ENCODE peak calls at places on chromosomes 13 and 19, in four cellular contexts. E, J, X and V are unnamed samples.

GRCh38 chr19:3137139-3137538 is 1.3 kb downstream of the GNA15 start:
- DNase-seq in E (peak; percentile 73), J (peak; percentile 27), X (no peak), V (no peak)

GRCh38 chr19:10120538-10121198 is 969 bp upstream of the EIF3G start:
- DNase-seq in E (peak; percentile 90), J (peak; percentile 73), X (no peak), V (peak; percentile 40)

GRCh38 chr13:102355251-102355650 is 46.6 kb downstream of the FGF14 start:
- DNase-seq in E (no peak), J (no peak), X (no peak), V (no peak)

GRCh38 chr19:51462681-51463080 is 4.4 kb upstream of the SIGLEC8 start:
- DNase-seq in E (no peak), J (no peak), X (no peak), V (no peak)

GRCh38 chr19:38266981-38267597 is 2.7 kb downstream of the SPINT2 start:
- DNase-seq in E (peak; percentile 94), J (peak; percentile 42), X (no peak), V (peak; percentile 55)

GRCh38 chr19:19217110-19217509 is 5.4 kb downstream of the NCAN start:
- DNase-seq in E (peak; percentile 15), J (peak; percentile 19), X (peak; percentile 57), V (no peak)

GRCh38 chr19:535017-535835 is 3.7 kb downstream of the CDC34 start:
- DNase-seq in E (peak; percentile 94), J (no peak), X (no peak), V (no peak)

GRCh38 chr19:22784051-22784450 is at the start of gene ZNF99:
- DNase-seq in E (no peak), J (no peak), X (no peak), V (no peak)

GRCh38 chr13:113862766-113863510 is 938 bp downstream of the GAS6 start:
- DNase-seq in E (peak; percentile 93), J (no peak), X (no peak), V (peak; percentile 30)

GRCh38 chr13:100630564-100630963 is 42.0 kb upstream of the GGACT start:
- DNase-seq in E (no peak), J (no peak), X (no peak), V (peak; percentile 40)

GRCh38 chr19:3821857-3822364 is 35.7 kb upstream of the MATK start:
- DNase-seq in E (peak; percentile 96), J (peak; percentile 17), X (peak; percentile 58), V (peak; percentile 52)

GRCh38 chr19:38270587-38271167 is 6.3 kb downstream of the SPINT2 start:
- DNase-seq in E (peak; percentile 89), J (no peak), X (no peak), V (no peak)

GRCh38 chr13:44747179-44747578 is 171.0 kb upstream of the TSC22D1 start:
- DNase-seq in E (no peak), J (no peak), X (no peak), V (no peak)

GRCh38 chr13:110294624-110295023 is 12.3 kb downstream of the COL4A1 start:
- DNase-seq in E (no peak), J (no peak), X (no peak), V (no peak)

GRCh38 chr13:95784891-95785290 is 108.0 kb downstream of the DNAJC3 start:
- DNase-seq in E (peak; percentile 60), J (peak; percentile 54), X (no peak), V (no peak)

GRCh38 chr13:29423050-29423449 is 172.4 kb downstream of the SLC7A1 start:
- DNase-seq in E (no peak), J (no peak), X (no peak), V (no peak)
- H2AFZ ChIP-seq in E (no peak overlapping the region), J (no peak overlapping the region), X (no peak overlapping the region), V (no peak overlapping the region)

GRCh38 chr19:7596191-7596937 is 701 bp downstream of the CAMSAP3 start:
- DNase-seq in E (peak; percentile 64), J (no peak), X (no peak), V (no peak)
- H3K4me3 ChIP-seq in E (no peak overlapping the region), J (no peak overlapping the region), X (peak overlapping the region; percentile 57), V (no peak overlapping the region)

GRCh38 chr19:41974652-41975051 is 15.5 kb upstream of the RABAC1 start:
- DNase-seq in E (no peak), J (no peak), X (no peak), V (no peak)

GRCh38 chr19:41977916-41978315 is 16.1 kb downstream of the ATP1A3 start:
- DNase-seq in E (peak; percentile 30), J (no peak), X (no peak), V (no peak)

GRCh38 chr19:41981724-41982123 is 12.3 kb downstream of the ATP1A3 start:
- DNase-seq in E (no peak), J (no peak), X (no peak), V (no peak)

DNA sequence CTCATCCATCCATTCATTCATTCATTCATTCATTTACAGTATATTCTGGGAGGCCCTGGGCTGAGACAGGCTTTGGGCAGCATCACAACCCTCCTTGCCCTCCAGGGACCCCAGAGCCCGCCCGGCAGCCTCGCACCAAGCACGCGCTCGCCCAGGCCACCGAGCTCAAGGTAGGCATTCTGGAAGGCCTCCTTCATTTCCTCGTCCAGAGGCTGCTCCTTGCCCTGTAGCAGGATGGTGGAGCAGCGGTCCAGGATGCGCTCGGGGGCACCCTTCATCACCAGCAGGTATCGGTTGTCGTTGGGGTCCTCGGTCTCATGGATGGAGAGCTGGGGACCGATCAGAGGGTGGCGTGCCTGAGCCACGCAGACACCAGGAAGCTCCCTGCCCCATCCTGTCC is 15.6 kb downstream of the ATP1A3 start:
- DNase-seq in E (peak; percentile 77), J (no peak), X (no peak), V (no peak)
- H2AFZ ChIP-seq in E (no peak overlapping the region), J (no peak overlapping the region), X (no peak overlapping the region), V (no peak overlapping the region)

GRCh38 chr19:11949201-11949600 is 15.6 kb upstream of the ZNF763 start:
- DNase-seq in E (no peak), J (peak; percentile 31), X (no peak), V (no peak)

GRCh38 chr19:11944656-11945055 is 19.7 kb downstream of the ZNF700 start:
- DNase-seq in E (no peak), J (no peak), X (no peak), V (no peak)

GRCh38 chr19:11948646-11949045 is 16.2 kb upstream of the ZNF763 start:
- DNase-seq in E (no peak), J (no peak), X (no peak), V (no peak)

GRCh38 chr19:11950312-11950711 is 14.5 kb upstream of the ZNF763 start:
- DNase-seq in E (no peak), J (no peak), X (no peak), V (no peak)
- H3K4me3 ChIP-seq in E (no peak overlapping the region), J (no peak overlapping the region), X (no peak overlapping the region), V (no peak overlapping the region)

GRCh38 chr19:14056741-14057356 is 5.0 kb downstream of the PALM3 start:
- DNase-seq in E (peak; percentile 51), J (no peak), X (no peak), V (no peak)

GRCh38 chr19:14054099-14054498 is 7.8 kb downstream of the PALM3 start:
- DNase-seq in E (peak; percentile 43), J (no peak), X (no peak), V (no peak)

GRCh38 chr19:14056069-14056666 is 5.7 kb downstream of the PALM3 start:
- DNase-seq in E (peak; percentile 52), J (no peak), X (no peak), V (no peak)

GRCh38 chr19:14054721-14055120 is 7.2 kb downstream of the PALM3 start:
- DNase-seq in E (peak; percentile 73), J (no peak), X (no peak), V (no peak)

DNA sequence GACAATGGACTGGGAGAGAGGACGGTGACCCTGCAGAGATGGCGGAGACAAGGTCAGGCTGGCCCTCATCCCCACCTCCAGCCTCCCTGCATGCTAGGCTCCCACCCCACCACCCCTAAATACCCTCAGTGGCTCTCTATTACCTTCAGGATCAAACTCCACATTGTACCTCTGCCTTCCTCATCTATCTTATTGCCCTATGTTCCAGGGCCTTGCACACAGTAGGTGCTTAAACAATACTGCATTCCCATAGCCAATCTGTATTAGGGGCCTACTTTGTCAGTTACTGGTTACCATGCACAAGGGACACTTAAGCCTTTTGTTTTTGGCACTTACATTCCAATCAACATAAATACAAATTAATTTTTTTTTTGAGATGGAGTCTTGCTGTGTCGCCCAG is 6.5 kb downstream of the PALM3 start:
- DNase-seq in E (peak; percentile 52), J (no peak), X (no peak), V (no peak)
- H2AFZ ChIP-seq in E (no peak overlapping the region), J (no peak overlapping the region), X (no peak overlapping the region), V (no peak overlapping the region)